ENCODE peak calls at places on chromosomes 1 and 21, in six cellular contexts. One of them, this sample, is unnamed.

GRCh38 chr1:18776777-18777176 is 82.7 kb downstream of the TAS1R2 start:
- DNase-seq in CD4-positive, alpha-beta T cell: no peak
- DNase-seq in lower lobe of right lung: no peak
- DNase-seq in heart left ventricle: no peak
- DNase-seq in brain microvascular endothelial cell: no peak
- DNase-seq in tibial artery: no peak
- DNase-seq in this sample: no peak

GRCh38 chr21:33945652-33946270 is 30.2 kb upstream of the ATP5PO start:
- DNase-seq in CD4-positive, alpha-beta T cell: no peak
- DNase-seq in lower lobe of right lung: no peak
- DNase-seq in heart left ventricle: no peak
- DNase-seq in brain microvascular endothelial cell: no peak
- DNase-seq in tibial artery: no peak
- DNase-seq in this sample: no peak

GRCh38 chr1:197884173-197884572 is 18.3 kb upstream of the C1orf53 start:
- DNase-seq in CD4-positive, alpha-beta T cell: no peak
- DNase-seq in lower lobe of right lung: no peak
- DNase-seq in heart left ventricle: no peak
- DNase-seq in brain microvascular endothelial cell: no peak
- DNase-seq in tibial artery: no peak
- DNase-seq in this sample: no peak

GRCh38 chr1:202203238-202204039 is 9.8 kb downstream of the LGR6 start:
- DNase-seq in CD4-positive, alpha-beta T cell: no peak
- DNase-seq in lower lobe of right lung: no peak
- DNase-seq in heart left ventricle: no peak
- DNase-seq in brain microvascular endothelial cell: no peak
- DNase-seq in tibial artery: no peak
- DNase-seq in this sample: no peak

GRCh38 chr1:52920791-52921291 is 699 bp downstream of the ECHDC2 start:
- DNase-seq in CD4-positive, alpha-beta T cell: no peak
- DNase-seq in lower lobe of right lung: peak
- DNase-seq in heart left ventricle: peak
- DNase-seq in brain microvascular endothelial cell: no peak
- DNase-seq in tibial artery: no peak
- DNase-seq in this sample: no peak

GRCh38 chr1:199335496-199335895 is 692.0 kb upstream of the NR5A2 start:
- DNase-seq in CD4-positive, alpha-beta T cell: no peak
- DNase-seq in lower lobe of right lung: no peak
- DNase-seq in heart left ventricle: no peak
- DNase-seq in brain microvascular endothelial cell: no peak
- DNase-seq in tibial artery: no peak
- DNase-seq in this sample: no peak

GRCh38 chr1:65625528-65625927 is 167.2 kb upstream of the PDE4B start:
- DNase-seq in CD4-positive, alpha-beta T cell: no peak
- DNase-seq in lower lobe of right lung: no peak
- DNase-seq in heart left ventricle: no peak
- DNase-seq in brain microvascular endothelial cell: no peak
- DNase-seq in tibial artery: no peak
- DNase-seq in this sample: no peak

GRCh38 chr1:44405041-44405803 is at the start of gene RNF220:
- DNase-seq in CD4-positive, alpha-beta T cell: peak
- DNase-seq in lower lobe of right lung: peak
- DNase-seq in heart left ventricle: peak
- DNase-seq in brain microvascular endothelial cell: peak
- DNase-seq in tibial artery: peak
- DNase-seq in this sample: peak

DNA sequence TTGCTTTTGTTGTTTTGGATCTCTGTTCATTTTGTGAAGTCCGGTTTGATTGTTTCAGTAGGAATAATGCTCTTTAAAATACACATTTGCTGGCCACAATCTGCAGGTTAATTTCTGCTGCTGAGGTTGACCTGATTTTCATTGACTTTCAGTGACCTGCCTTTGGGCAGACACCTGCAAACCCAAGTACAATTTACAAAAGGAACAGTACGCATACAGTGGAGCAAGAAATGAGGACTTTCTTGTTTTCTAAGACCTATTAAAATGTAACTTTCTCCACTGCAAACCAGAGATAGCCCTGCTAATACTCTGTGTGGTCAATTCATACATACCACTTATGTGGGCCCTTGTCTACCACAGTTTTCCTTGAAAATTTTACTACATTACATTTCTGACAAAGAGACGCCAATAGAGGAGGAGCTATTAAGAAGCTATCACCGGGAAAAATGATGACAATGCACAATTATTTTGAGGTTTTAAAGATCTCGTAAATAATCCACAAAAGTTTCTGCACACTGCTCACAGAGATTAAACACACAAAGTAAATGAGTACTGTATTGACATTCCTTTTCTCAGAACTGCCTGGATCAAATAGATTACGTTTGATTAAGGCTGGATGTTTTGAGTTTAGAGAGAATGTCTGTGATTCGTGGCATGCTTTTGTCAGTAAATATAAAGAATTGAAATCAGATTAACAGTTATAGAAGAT is 141.9 kb downstream of the SDCCAG8 start:
- DNase-seq in CD4-positive, alpha-beta T cell: no peak
- DNase-seq in lower lobe of right lung: no peak
- DNase-seq in heart left ventricle: no peak
- DNase-seq in brain microvascular endothelial cell: no peak
- DNase-seq in tibial artery: no peak
- DNase-seq in this sample: no peak
- TF ChIP-seq CTCF in CD4-positive, alpha-beta T cell: no peak
- TF ChIP-seq CTCF in lower lobe of right lung: no peak
- TF ChIP-seq CTCF in heart left ventricle: no peak
- TF ChIP-seq CTCF in brain microvascular endothelial cell: no peak
- TF ChIP-seq CTCF in tibial artery: no peak
- TF ChIP-seq CTCF in this sample: no peak

GRCh38 chr1:119448112-119448511 is 33.2 kb downstream of the HSD3B2 start:
- DNase-seq in CD4-positive, alpha-beta T cell: no peak
- DNase-seq in lower lobe of right lung: no peak
- DNase-seq in heart left ventricle: no peak
- DNase-seq in brain microvascular endothelial cell: no peak
- DNase-seq in tibial artery: no peak
- DNase-seq in this sample: no peak
- TF ChIP-seq CTCF in CD4-positive, alpha-beta T cell: no peak
- TF ChIP-seq CTCF in lower lobe of right lung: no peak
- TF ChIP-seq CTCF in heart left ventricle: no peak
- TF ChIP-seq CTCF in brain microvascular endothelial cell: no peak
- TF ChIP-seq CTCF in tibial artery: no peak
- TF ChIP-seq CTCF in this sample: no peak

DNA sequence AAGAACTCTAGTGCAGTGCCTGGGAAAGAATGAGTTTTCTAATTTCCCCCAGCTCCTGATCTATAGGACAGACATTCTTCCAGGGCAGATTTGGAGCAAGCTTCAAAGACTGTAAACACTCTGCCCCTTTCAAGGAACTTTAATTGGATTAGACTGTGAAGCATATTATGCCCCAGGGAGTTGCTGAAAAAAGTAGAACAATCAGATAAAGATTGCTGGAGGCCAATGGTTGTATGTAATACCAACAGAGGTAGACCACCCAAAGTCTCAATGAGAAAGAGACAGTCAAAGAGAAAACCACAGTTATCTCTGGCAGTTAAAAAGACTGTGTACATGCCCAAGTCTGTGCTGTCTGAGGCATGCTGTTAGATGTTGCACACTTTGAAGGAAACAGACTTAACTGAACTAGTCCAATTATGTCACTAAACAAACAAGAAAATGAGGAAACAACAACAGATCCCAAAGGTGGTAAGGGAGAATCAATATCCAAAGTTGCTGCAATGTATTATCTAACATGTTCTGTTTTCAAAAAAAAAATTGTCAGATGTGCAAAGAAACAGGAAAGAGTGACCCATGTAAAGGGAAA is 24.4 kb downstream of the C4BPA start:
- DNase-seq in CD4-positive, alpha-beta T cell: no peak
- DNase-seq in lower lobe of right lung: no peak
- DNase-seq in heart left ventricle: no peak
- DNase-seq in brain microvascular endothelial cell: no peak
- DNase-seq in tibial artery: no peak
- DNase-seq in this sample: no peak
- TF ChIP-seq CTCF in CD4-positive, alpha-beta T cell: no peak
- TF ChIP-seq CTCF in lower lobe of right lung: no peak
- TF ChIP-seq CTCF in heart left ventricle: no peak
- TF ChIP-seq CTCF in brain microvascular endothelial cell: no peak
- TF ChIP-seq CTCF in tibial artery: no peak
- TF ChIP-seq CTCF in this sample: no peak

DNA sequence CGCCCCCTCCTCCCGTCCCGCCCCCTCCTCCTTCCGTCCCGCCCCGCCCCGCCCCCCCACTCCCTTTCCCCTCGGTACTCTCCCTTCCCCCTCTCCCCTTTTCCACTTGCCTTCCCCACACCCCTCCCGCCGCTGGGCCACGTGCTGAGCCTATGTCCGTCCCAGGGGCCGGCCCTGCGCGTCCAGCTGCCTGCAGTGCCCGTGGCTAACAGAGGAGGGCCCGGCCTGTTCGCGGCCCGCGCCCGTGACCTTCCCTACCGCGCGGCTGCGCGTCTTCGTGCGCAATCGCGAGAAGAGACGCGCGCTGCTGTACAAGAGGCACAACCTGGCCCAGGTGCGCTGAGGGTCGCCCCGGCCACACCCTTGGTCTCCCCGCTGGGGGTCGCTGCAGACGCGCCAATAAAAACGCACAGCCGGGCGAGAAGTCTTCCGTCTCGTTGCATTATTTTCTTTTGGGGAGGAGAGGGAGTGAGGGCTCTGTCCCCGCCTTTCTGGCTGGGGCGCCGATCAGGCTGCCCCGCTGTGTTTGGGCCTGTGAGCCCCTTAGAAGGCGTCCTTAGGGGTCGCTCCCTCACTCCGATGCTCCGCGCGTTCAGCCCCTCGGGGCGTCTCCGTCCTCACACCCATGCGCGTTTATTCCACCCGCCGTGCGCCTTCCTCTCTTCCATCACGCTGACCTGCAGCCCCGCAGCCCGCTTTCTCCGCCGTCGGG is 28.0 kb downstream of the TRIM11 start:
- DNase-seq in CD4-positive, alpha-beta T cell: peak
- DNase-seq in lower lobe of right lung: peak
- DNase-seq in heart left ventricle: peak
- DNase-seq in brain microvascular endothelial cell: peak
- DNase-seq in tibial artery: peak
- DNase-seq in this sample: no peak
- TF ChIP-seq CTCF in CD4-positive, alpha-beta T cell: peak
- TF ChIP-seq CTCF in lower lobe of right lung: peak
- TF ChIP-seq CTCF in heart left ventricle: peak
- TF ChIP-seq CTCF in brain microvascular endothelial cell: peak
- TF ChIP-seq CTCF in tibial artery: peak
- TF ChIP-seq CTCF in this sample: no peak

GRCh38 chr1:245277276-245277675 is 122.5 kb downstream of the KIF26B start:
- DNase-seq in CD4-positive, alpha-beta T cell: no peak
- DNase-seq in lower lobe of right lung: no peak
- DNase-seq in heart left ventricle: no peak
- DNase-seq in brain microvascular endothelial cell: no peak
- DNase-seq in tibial artery: no peak
- DNase-seq in this sample: no peak
- TF ChIP-seq CTCF in CD4-positive, alpha-beta T cell: no peak
- TF ChIP-seq CTCF in lower lobe of right lung: peak
- TF ChIP-seq CTCF in heart left ventricle: no peak
- TF ChIP-seq CTCF in brain microvascular endothelial cell: peak
- TF ChIP-seq CTCF in tibial artery: no peak
- TF ChIP-seq CTCF in this sample: no peak

DNA sequence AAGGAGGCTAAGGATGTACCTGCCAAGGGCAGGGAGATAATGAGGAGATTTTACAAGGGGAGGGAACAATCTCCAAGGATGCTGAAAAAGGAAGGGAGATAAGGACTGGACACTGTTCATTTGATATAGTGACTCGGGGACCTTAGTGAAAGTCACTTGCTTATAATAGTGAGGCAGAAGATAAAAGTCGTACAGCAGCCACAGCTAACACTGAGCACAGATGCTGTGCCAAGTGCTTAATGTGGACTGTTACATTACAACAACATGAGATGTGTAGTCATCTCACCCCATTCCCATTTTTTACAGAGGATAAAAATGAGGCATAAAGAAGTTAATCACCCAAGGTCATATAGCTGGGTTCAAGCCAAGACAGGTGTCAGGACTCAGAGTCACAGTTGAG is 181.9 kb downstream of the FGGY start:
- DNase-seq in CD4-positive, alpha-beta T cell: no peak
- DNase-seq in lower lobe of right lung: no peak
- DNase-seq in heart left ventricle: no peak
- DNase-seq in brain microvascular endothelial cell: no peak
- DNase-seq in tibial artery: no peak
- DNase-seq in this sample: no peak
- TF ChIP-seq CTCF in CD4-positive, alpha-beta T cell: no peak
- TF ChIP-seq CTCF in lower lobe of right lung: no peak
- TF ChIP-seq CTCF in heart left ventricle: no peak
- TF ChIP-seq CTCF in brain microvascular endothelial cell: no peak
- TF ChIP-seq CTCF in tibial artery: no peak
- TF ChIP-seq CTCF in this sample: no peak

GRCh38 chr1:48873944-48874343 is 97.3 kb upstream of the BEND5 start:
- DNase-seq in CD4-positive, alpha-beta T cell: no peak
- DNase-seq in lower lobe of right lung: no peak
- DNase-seq in heart left ventricle: no peak
- DNase-seq in brain microvascular endothelial cell: no peak
- DNase-seq in tibial artery: no peak
- DNase-seq in this sample: no peak
- TF ChIP-seq CTCF in CD4-positive, alpha-beta T cell: no peak
- TF ChIP-seq CTCF in lower lobe of right lung: no peak
- TF ChIP-seq CTCF in heart left ventricle: no peak
- TF ChIP-seq CTCF in brain microvascular endothelial cell: no peak
- TF ChIP-seq CTCF in tibial artery: no peak
- TF ChIP-seq CTCF in this sample: no peak

DNA sequence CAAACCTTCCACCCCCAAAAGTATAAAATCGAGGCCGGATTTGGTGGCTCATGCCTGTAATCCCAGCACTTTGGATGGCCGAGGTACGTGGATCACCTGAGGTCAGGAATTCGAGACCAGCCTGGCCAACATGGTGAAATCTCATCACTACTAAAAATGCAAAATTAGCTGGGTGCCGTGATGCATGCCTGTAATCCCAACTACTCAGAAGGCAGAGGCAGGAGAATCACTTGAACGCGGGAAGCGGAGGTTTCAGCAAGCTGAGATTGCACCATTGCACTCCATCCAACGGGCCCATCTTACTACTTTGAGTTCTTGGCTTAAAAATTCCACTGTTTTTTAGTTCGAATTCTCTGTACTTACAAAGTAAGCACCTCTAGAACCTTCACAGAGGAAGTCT is 11.0 kb downstream of the KLHDC8A start:
- DNase-seq in CD4-positive, alpha-beta T cell: no peak
- DNase-seq in lower lobe of right lung: no peak
- DNase-seq in heart left ventricle: no peak
- DNase-seq in brain microvascular endothelial cell: no peak
- DNase-seq in tibial artery: no peak
- DNase-seq in this sample: no peak
- TF ChIP-seq CTCF in CD4-positive, alpha-beta T cell: no peak
- TF ChIP-seq CTCF in lower lobe of right lung: no peak
- TF ChIP-seq CTCF in heart left ventricle: no peak
- TF ChIP-seq CTCF in brain microvascular endothelial cell: no peak
- TF ChIP-seq CTCF in tibial artery: no peak
- TF ChIP-seq CTCF in this sample: no peak